ENCODE peak calls at places on chromosomes 3 and 15, in ten cellular contexts. H, X, Z, V, O, L, R, Y, P and E are unnamed samples.

GRCh38 chr3:44509393-44509921 is 32.0 kb upstream of the ZNF445 start:
- DNase-seq in H (no peak), X (no peak), Z (no peak), V (peak), O (no peak), L (peak), R (no peak), Y (no peak), P (peak), E (no peak)

GRCh38 chr3:15427981-15428380 is 583 bp downstream of the EAF1 start:
- DNase-seq in H (no peak), X (no peak), Z (no peak), V (no peak), O (peak), L (no peak), R (no peak), Y (no peak), P (no peak), E (no peak)

GRCh38 chr3:129344540-129345220 is 66.0 kb downstream of the HMCES start:
- DNase-seq in H (no peak), X (no peak), Z (no peak), V (peak), O (no peak), L (no peak), R (peak), Y (no peak), P (no peak), E (no peak)

GRCh38 chr3:57805674-57806073 is 49.6 kb downstream of the SLMAP start:
- DNase-seq in H (peak), X (no peak), Z (peak), V (peak), O (no peak), L (peak), R (no peak), Y (no peak), P (no peak), E (no peak)

GRCh38 chr3:56064684-56065083 is 403.6 kb downstream of the ERC2 start:
- DNase-seq in H (no peak), X (no peak), Z (no peak), V (no peak), O (no peak), L (no peak), R (no peak), Y (no peak), P (no peak), E (no peak)

GRCh38 chr3:52002768-52003167 is 7.1 kb upstream of the RPL29 start:
- DNase-seq in H (no peak), X (no peak), Z (no peak), V (no peak), O (no peak), L (no peak), R (no peak), Y (no peak), P (no peak), E (no peak)

GRCh38 chr3:4531478-4532025 is 38.4 kb downstream of the ITPR1 start:
- DNase-seq in H (no peak), X (no peak), Z (no peak), V (no peak), O (no peak), L (peak), R (no peak), Y (no peak), P (no peak), E (no peak)

GRCh38 chr3:173889522-173890055 is 492.0 kb downstream of the NLGN1 start:
- DNase-seq in H (no peak), X (no peak), Z (no peak), V (no peak), O (no peak), L (no peak), R (no peak), Y (no peak), P (no peak), E (no peak)

GRCh38 chr3:171878441-171879225 is 35.5 kb downstream of the TMEM212 start:
- DNase-seq in H (peak), X (no peak), Z (peak), V (no peak), O (no peak), L (no peak), R (no peak), Y (no peak), P (peak), E (no peak)

GRCh38 chr3:72329354-72329753 is 518.9 kb downstream of the SHQ1 start:
- DNase-seq in H (no peak), X (no peak), Z (no peak), V (no peak), O (no peak), L (no peak), R (no peak), Y (peak), P (no peak), E (no peak)

GRCh38 chr15:88649286-88649733 is 10.5 kb downstream of the ISG20 start:
- DNase-seq in H (peak), X (peak), Z (peak), V (no peak), O (peak), L (peak), R (no peak), Y (peak), P (no peak), E (peak)

GRCh38 chr3:47156418-47156817 is 7.5 kb downstream of the SETD2 start:
- DNase-seq in H (no peak), X (no peak), Z (no peak), V (no peak), O (no peak), L (no peak), R (no peak), Y (no peak), P (no peak), E (no peak)

GRCh38 chr3:114519415-114519814 is 225.6 kb downstream of the TIGIT start:
- DNase-seq in H (peak), X (no peak), Z (no peak), V (peak), O (no peak), L (peak), R (peak), Y (peak), P (no peak), E (peak)

GRCh38 chr3:39989746-39990145 is 180.3 kb downstream of the MYRIP start:
- DNase-seq in H (no peak), X (no peak), Z (no peak), V (no peak), O (no peak), L (no peak), R (no peak), Y (no peak), P (no peak), E (no peak)

GRCh38 chr15:32104061-32104980 is 74.0 kb downstream of the CHRNA7 start:
- DNase-seq in H (no peak), X (no peak), Z (no peak), V (no peak), O (no peak), L (no peak), R (no peak), Y (no peak), P (no peak), E (no peak)

GRCh38 chr15:31267161-31268107 is 59.2 kb upstream of the KLF13 start:
- DNase-seq in H (no peak), X (peak), Z (no peak), V (no peak), O (no peak), L (no peak), R (no peak), Y (peak), P (no peak), E (peak)

GRCh38 chr3:195441051-195441450 is 1.8 kb downstream of the ACAP2 start:
- DNase-seq in H (peak), X (no peak), Z (no peak), V (no peak), O (no peak), L (no peak), R (no peak), Y (no peak), P (no peak), E (no peak)

GRCh38 chr3:110027446-110027845 is 690.1 kb upstream of the DPPA4 start:
- DNase-seq in H (peak), X (no peak), Z (peak), V (no peak), O (no peak), L (peak), R (no peak), Y (peak), P (no peak), E (no peak)

GRCh38 chr3:49636883-49637609 is 37.1 kb upstream of the APEH start:
- DNase-seq in H (no peak), X (no peak), Z (no peak), V (no peak), O (no peak), L (peak), R (no peak), Y (no peak), P (no peak), E (no peak)

GRCh38 chr3:132870596-132870995 is 148.4 kb upstream of the NPHP3 start:
- DNase-seq in H (no peak), X (no peak), Z (no peak), V (no peak), O (no peak), L (no peak), R (no peak), Y (no peak), P (no peak), E (no peak)

GRCh38 chr15:71237456-71238188 is 122.4 kb downstream of the THSD4 start:
- DNase-seq in H (peak), X (peak), Z (peak), V (peak), O (peak), L (peak), R (no peak), Y (peak), P (no peak), E (no peak)

GRCh38 chr3:12181806-12182205 is 23.1 kb upstream of the TIMP4 start:
- DNase-seq in H (no peak), X (no peak), Z (no peak), V (no peak), O (no peak), L (no peak), R (no peak), Y (no peak), P (no peak), E (no peak)

GRCh38 chr3:140187648-140188221 is 252.8 kb downstream of the CLSTN2 start:
- DNase-seq in H (no peak), X (no peak), Z (no peak), V (no peak), O (no peak), L (no peak), R (no peak), Y (no peak), P (no peak), E (no peak)

GRCh38 chr3:196504556-196504955 is 988 bp upstream of the RNF168 start:
- DNase-seq in H (no peak), X (no peak), Z (no peak), V (no peak), O (no peak), L (no peak), R (no peak), Y (no peak), P (no peak), E (no peak)

GRCh38 chr15:70154440-70155347 is 57.0 kb upstream of the TLE3 start:
- DNase-seq in H (peak), X (peak), Z (no peak), V (no peak), O (no peak), L (no peak), R (no peak), Y (no peak), P (peak), E (no peak)

GRCh38 chr3:109071349-109072142 is 46.4 kb downstream of the MORC1 start:
- DNase-seq in H (no peak), X (no peak), Z (no peak), V (no peak), O (no peak), L (peak), R (no peak), Y (peak), P (no peak), E (no peak)

GRCh38 chr3:18223591-18224338 is 201.4 kb downstream of the SATB1 start:
- DNase-seq in H (no peak), X (no peak), Z (no peak), V (no peak), O (no peak), L (no peak), R (no peak), Y (no peak), P (no peak), E (peak)

GRCh38 chr15:48112242-48112641 is 8.5 kb upstream of the SLC24A5 start:
- DNase-seq in H (peak), X (no peak), Z (no peak), V (no peak), O (peak), L (peak), R (peak), Y (no peak), P (peak), E (no peak)

DNA sequence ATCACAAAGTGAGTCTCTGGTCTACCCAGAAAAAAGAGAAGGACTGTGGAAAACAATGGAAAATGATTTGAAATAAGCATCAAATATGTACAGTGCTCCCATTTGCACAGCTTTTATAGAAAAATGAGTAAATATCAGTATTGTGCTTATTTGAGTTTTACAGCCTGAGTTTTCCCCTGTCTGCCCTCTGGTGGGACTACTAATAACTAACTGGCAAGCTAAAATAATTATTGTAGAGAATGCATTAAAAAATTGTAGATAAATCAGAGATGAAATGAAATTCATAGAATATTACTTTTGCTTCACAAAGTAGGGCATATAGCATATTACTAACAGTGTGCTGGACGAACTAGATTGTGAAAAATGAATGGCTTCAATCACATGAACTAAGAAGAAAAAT is 287.1 kb downstream of the NAALADL2 start:
- DNase-seq in H (peak), X (no peak), Z (peak), V (no peak), O (no peak), L (no peak), R (no peak), Y (no peak), P (no peak), E (no peak)
- TF ChIP-seq CTCF in H (peak), X (peak), Z (peak), V (no peak), O (no peak), L (no peak), R (no peak), Y (no peak), P (no peak), E (no peak)

DNA sequence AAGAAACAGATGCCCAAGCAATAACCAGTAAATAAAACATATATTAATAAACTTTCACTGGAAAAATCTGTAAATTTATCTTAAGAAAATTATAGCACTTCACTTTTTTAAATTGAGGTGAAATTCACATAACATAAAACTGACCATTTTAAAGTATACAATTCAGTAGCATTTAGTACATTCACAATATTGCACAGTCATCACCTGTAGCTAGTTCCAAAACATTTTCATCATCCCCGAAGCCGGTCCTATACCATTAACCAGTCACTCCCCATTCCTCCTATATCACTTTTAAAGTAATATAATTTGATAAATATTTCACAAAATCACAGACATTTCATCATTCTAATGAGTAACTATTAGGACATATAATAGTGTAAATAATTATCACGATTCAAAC is 8.0 kb upstream of the LRRIQ4 start:
- DNase-seq in H (no peak), X (no peak), Z (no peak), V (no peak), O (no peak), L (no peak), R (no peak), Y (no peak), P (no peak), E (no peak)
- TF ChIP-seq CTCF in H (no peak), X (no peak), Z (no peak), V (no peak), O (no peak), L (no peak), R (no peak), Y (no peak), P (no peak), E (no peak)

GRCh38 chr3:64225695-64226499 is 631 bp upstream of the PRICKLE2 start:
- DNase-seq in H (peak), X (no peak), Z (no peak), V (no peak), O (no peak), L (peak), R (no peak), Y (no peak), P (no peak), E (no peak)

GRCh38 chr3:64222501-64222900 is 2.8 kb downstream of the PRICKLE2 start:
- DNase-seq in H (no peak), X (no peak), Z (no peak), V (no peak), O (no peak), L (no peak), R (no peak), Y (no peak), P (no peak), E (no peak)

GRCh38 chr3:64221564-64222257 is 3.6 kb downstream of the PRICKLE2 start:
- DNase-seq in H (no peak), X (no peak), Z (no peak), V (no peak), O (no peak), L (no peak), R (no peak), Y (no peak), P (no peak), E (no peak)

GRCh38 chr3:64223809-64224570 is 1.3 kb downstream of the PRICKLE2 start:
- DNase-seq in H (peak), X (no peak), Z (no peak), V (no peak), O (peak), L (no peak), R (no peak), Y (no peak), P (peak), E (no peak)

DNA sequence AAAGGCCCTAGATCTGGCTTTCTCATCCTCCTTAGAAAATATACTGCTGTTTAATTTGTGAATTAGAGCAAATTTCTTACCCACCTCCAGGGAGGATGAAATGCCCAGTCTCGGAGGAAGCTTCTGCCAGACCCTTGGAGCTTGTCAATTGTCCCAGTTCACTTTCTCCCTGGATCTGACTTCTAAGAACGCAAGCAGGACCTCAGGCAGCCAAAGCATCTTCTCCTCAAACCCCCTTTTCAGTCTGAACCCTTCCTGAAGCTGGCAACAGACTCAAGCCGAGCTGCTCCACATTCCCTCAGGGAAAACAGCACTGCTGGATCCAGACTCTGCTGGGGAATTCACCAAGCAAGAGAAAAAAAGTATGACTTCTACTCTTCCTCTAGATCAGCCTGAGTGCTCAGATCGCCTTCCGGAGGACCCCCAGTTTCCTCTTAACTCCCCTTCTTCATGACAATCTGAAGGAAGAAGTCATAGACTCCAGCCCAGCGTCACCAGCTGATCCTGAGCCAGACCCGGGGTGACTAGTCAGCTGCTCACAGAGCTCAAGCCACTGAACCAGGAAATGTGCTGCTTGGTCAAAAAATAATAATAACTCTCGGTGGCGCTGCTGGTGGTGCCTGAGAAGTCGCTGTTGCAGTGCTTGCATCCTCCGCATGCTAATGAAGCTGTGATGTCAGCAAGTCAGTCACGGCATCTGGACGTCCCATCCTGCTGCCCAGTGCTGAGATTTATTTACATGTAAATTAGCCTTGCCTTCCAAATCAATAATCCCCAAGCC is at the start of gene PRICKLE2:
- DNase-seq in H (peak), X (no peak), Z (peak), V (peak), O (peak), L (peak), R (peak), Y (peak), P (peak), E (no peak)
- TF ChIP-seq CTCF in H (peak), X (no peak), Z (peak), V (peak), O (no peak), L (peak), R (no peak), Y (no peak), P (peak), E (no peak)

DNA sequence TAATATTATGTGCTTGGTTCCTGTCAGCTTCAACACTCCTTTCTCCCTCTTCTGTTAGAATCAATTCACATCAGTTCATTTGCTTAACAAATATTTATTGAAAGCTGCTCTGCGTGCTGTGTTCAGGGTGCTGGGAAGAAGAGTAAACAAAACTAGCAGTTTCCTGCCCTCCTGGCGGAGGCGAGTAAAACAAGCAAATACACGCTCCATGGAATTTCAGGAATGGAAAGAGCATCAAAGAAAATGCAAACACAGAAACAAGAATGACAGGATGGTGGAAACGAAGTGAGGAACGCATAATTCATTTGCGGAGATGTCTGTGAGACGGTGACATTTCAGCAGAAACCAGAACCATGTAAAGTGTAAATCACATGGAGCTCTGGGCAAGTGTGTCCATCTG is 49.4 kb upstream of the SPTSSB start:
- DNase-seq in H (peak), X (peak), Z (no peak), V (no peak), O (no peak), L (peak), R (peak), Y (no peak), P (no peak), E (no peak)
- TF ChIP-seq CTCF in H (peak), X (peak), Z (no peak), V (no peak), O (no peak), L (peak), R (no peak), Y (no peak), P (no peak), E (no peak)